ENCODE peak calls at places on chromosomes 12 and 14, in nine cellular contexts. H is psoas muscle; Z is esophagus squamous epithelium; W is aorta; N is H7; J is colonic mucosa; X is CD8-positive, alpha-beta memory T cell; F is uterus; O is Peyer's patch. S is an unnamed sample. For H3K36me3, the result is how much of the 10 kb centered on the place peaks cover.

GRCh38 chr12:19129121-19129485 is 430 bp upstream of the PLEKHA5 start:
- DNase-seq in H (no peak), Z (no peak), W (no peak), N (no peak), J (no peak), X (peak), F (no peak), O (no peak), S (no peak)

GRCh38 chr14:66651536-66652220 is 143.7 kb downstream of the GPHN start:
- DNase-seq in H (no peak), Z (no peak), W (no peak), N (no peak), J (no peak), X (no peak), F (no peak), O (no peak), S (no peak)

GRCh38 chr14:51131516-51131915 is 36.6 kb upstream of the TRIM9 start:
- DNase-seq in H (no peak), Z (no peak), W (no peak), N (no peak), J (no peak), X (no peak), F (no peak), O (no peak), S (no peak)

GRCh38 chr14:106210650-106211049 is 684.3 kb downstream of the TMEM121 start:
- DNase-seq in H (no peak), Z (no peak), W (no peak), N (no peak), J (no peak), X (no peak), F (no peak), O (no peak), S (no peak)

GRCh38 chr12:114869091-114869834 is 185.3 kb upstream of the TBX3 start:
- DNase-seq in H (no peak), Z (no peak), W (no peak), N (peak), J (no peak), X (no peak), F (no peak), O (no peak), S (peak)

GRCh38 chr12:90954428-90954827 is 548 bp downstream of the CCER1 start:
- DNase-seq in H (no peak), Z (no peak), W (no peak), N (no peak), J (no peak), X (no peak), F (no peak), O (no peak), S (no peak)

GRCh38 chr12:121214171-121214777 is 4.3 kb downstream of the P2RX4 start:
- DNase-seq in H (no peak), Z (no peak), W (no peak), N (no peak), J (no peak), X (no peak), F (no peak), O (no peak), S (no peak)

GRCh38 chr12:31005944-31006361 is 67.7 kb upstream of the DDX11 start:
- DNase-seq in H (no peak), Z (no peak), W (no peak), N (no peak), J (no peak), X (no peak), F (peak), O (peak), S (no peak)

GRCh38 chr14:96079066-96079465 is 39.9 kb downstream of the C14orf132 start:
- DNase-seq in H (peak), Z (no peak), W (peak), N (no peak), J (no peak), X (no peak), F (no peak), O (peak), S (no peak)

GRCh38 chr14:100670017-100670974 is 56.4 kb upstream of the DLK1 start:
- DNase-seq in H (no peak), Z (no peak), W (no peak), N (no peak), J (no peak), X (no peak), F (no peak), O (no peak), S (no peak)

GRCh38 chr14:56176530-56176929 is 58.3 kb downstream of the PELI2 start:
- DNase-seq in H (no peak), Z (no peak), W (no peak), N (no peak), J (no peak), X (no peak), F (no peak), O (no peak), S (no peak)

GRCh38 chr12:13562915-13563742 is 366.6 kb downstream of the EMP1 start:
- DNase-seq in H (peak), Z (no peak), W (peak), N (no peak), J (no peak), X (no peak), F (no peak), O (no peak), S (no peak)

GRCh38 chr14:105498430-105499255 is 7.6 kb downstream of the TEDC1 start:
- DNase-seq in H (peak), Z (no peak), W (peak), N (peak), J (no peak), X (no peak), F (no peak), O (no peak), S (peak)

GRCh38 chr12:107570721-107571120 is 114.9 kb upstream of the PWP1 start:
- DNase-seq in H (no peak), Z (no peak), W (no peak), N (no peak), J (peak), X (no peak), F (no peak), O (peak), S (peak)

GRCh38 chr12:122961551-122962329 is 4.5 kb downstream of the ABCB9 start:
- DNase-seq in H (no peak), Z (no peak), W (no peak), N (no peak), J (peak), X (no peak), F (no peak), O (peak), S (no peak)

GRCh38 chr12:104064842-104065441 is 611 bp downstream of the HCFC2 start:
- DNase-seq in H (peak), Z (no peak), W (no peak), N (peak), J (peak), X (no peak), F (no peak), O (no peak), S (peak)

GRCh38 chr14:92513204-92513965 is at the start of gene RIN3:
- DNase-seq in H (peak), Z (peak), W (peak), N (peak), J (peak), X (peak), F (peak), O (peak), S (no peak)

GRCh38 chr14:52949711-52950409 is 990 bp downstream of the FERMT2 start:
- DNase-seq in H (no peak), Z (no peak), W (no peak), N (peak), J (no peak), X (peak), F (peak), O (no peak), S (peak)

GRCh38 chr14:75877884-75878283 is 103.9 kb downstream of the TGFB3 start:
- DNase-seq in H (no peak), Z (no peak), W (no peak), N (no peak), J (no peak), X (no peak), F (no peak), O (no peak), S (no peak)

GRCh38 chr12:116717466-116718457 is 20.1 kb downstream of the SPRING1 start:
- DNase-seq in H (peak), Z (no peak), W (peak), N (no peak), J (peak), X (no peak), F (peak), O (no peak), S (no peak)

GRCh38 chr12:770474-770873 is 18.1 kb downstream of the WNK1 start:
- DNase-seq in H (no peak), Z (no peak), W (no peak), N (no peak), J (no peak), X (no peak), F (no peak), O (no peak), S (no peak)

GRCh38 chr12:116009805-116010204 is 267.7 kb downstream of the MED13L start:
- DNase-seq in H (no peak), Z (no peak), W (no peak), N (no peak), J (no peak), X (no peak), F (no peak), O (no peak), S (no peak)

GRCh38 chr12:2643736-2644135 is 151.0 kb upstream of the FKBP4 start:
- DNase-seq in H (no peak), Z (no peak), W (peak), N (no peak), J (no peak), X (no peak), F (peak), O (no peak), S (no peak)

GRCh38 chr12:15982471-15982870 is 71.3 kb downstream of the DERA start:
- DNase-seq in H (no peak), Z (no peak), W (no peak), N (peak), J (no peak), X (no peak), F (no peak), O (no peak), S (no peak)

GRCh38 chr14:56310643-56311042 is 192.4 kb downstream of the PELI2 start:
- DNase-seq in H (no peak), Z (no peak), W (no peak), N (no peak), J (no peak), X (no peak), F (no peak), O (no peak), S (no peak)

GRCh38 chr14:93906341-93907329 is 20.5 kb upstream of the FAM181A start:
- DNase-seq in H (no peak), Z (no peak), W (peak), N (peak), J (peak), X (peak), F (peak), O (no peak), S (peak)

GRCh38 chr12:53287741-53288216 is 7.6 kb upstream of the PFDN5 start:
- DNase-seq in H (peak), Z (no peak), W (peak), N (peak), J (peak), X (peak), F (peak), O (peak), S (peak)

GRCh38 chr14:59582161-59582560 is 5.5 kb upstream of the CCDC175 start:
- DNase-seq in H (no peak), Z (no peak), W (no peak), N (no peak), J (no peak), X (no peak), F (no peak), O (no peak), S (no peak)

GRCh38 chr14:44170099-44170498 is 337.0 kb downstream of the FSCB start:
- DNase-seq in H (no peak), Z (no peak), W (no peak), N (no peak), J (no peak), X (no peak), F (no peak), O (no peak), S (no peak)

GRCh38 chr12:69633061-69633460 is 22.4 kb upstream of the LRRC10 start:
- DNase-seq in H (no peak), Z (no peak), W (no peak), N (peak), J (no peak), X (no peak), F (no peak), O (no peak), S (no peak)

GRCh38 chr14:100979780-100980179 is 76.3 kb upstream of the RTL1 start:
- DNase-seq in H (no peak), Z (no peak), W (no peak), N (no peak), J (no peak), X (no peak), F (no peak), O (no peak), S (no peak)

GRCh38 chr12:54452628-54453027 is 20.8 kb downstream of the GTSF1 start:
- DNase-seq in H (no peak), Z (no peak), W (no peak), N (peak), J (no peak), X (no peak), F (no peak), O (no peak), S (no peak)

GRCh38 chr12:123269395-123269892 is 2.2 kb downstream of the CDK2AP1 start:
- DNase-seq in H (peak), Z (no peak), W (peak), N (peak), J (peak), X (peak), F (peak), O (peak), S (peak)

GRCh38 chr12:29889737-29890136 is 106.0 kb upstream of the TMTC1 start:
- DNase-seq in H (peak), Z (no peak), W (no peak), N (peak), J (peak), X (no peak), F (peak), O (no peak), S (peak)

GRCh38 chr14:95305145-95305544 is 14.6 kb downstream of the CLMN start:
- DNase-seq in H (no peak), Z (no peak), W (peak), N (no peak), J (no peak), X (no peak), F (no peak), O (no peak), S (no peak)

DNA sequence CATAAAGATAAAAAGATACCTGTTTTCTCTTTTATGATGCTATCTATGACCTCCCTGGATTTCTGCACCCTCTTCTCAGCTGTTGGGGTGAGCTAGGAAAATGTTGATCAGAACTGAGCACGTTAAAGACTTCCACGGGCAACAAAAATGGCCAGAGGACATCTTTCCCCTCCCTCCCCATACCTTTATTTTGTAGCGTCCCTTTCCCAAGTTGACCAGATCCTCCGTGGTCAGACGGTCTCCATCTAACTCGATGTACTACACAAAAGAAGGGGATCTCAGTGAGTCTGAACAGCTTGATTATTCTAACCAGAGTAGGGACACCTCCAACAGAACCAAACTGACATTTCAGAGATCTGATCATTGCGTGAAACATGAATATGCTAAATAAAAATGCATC is 2.2 kb downstream of the HAL start:
- DNase-seq in H (no peak), Z (no peak), W (no peak), N (no peak), J (no peak), X (no peak), F (no peak), O (no peak), S (no peak)
- H3K4me3 ChIP-seq in H (no peak), Z (no peak), W (no peak), N (no peak), J (no peak), X (no peak), F (no peak), O (no peak), S (no peak)

GRCh38 chr12:6730169-6730568 is 6.3 kb downstream of the COPS7A start:
- DNase-seq in H (no peak), Z (no peak), W (no peak), N (no peak), J (no peak), X (no peak), F (no peak), O (no peak), S (no peak)
- H3K36me3 ChIP-seq in H (half or more), Z (under half), W (under half), N (under half), J (under half), X (under half), F (under half), O (under half), S (under half)

GRCh38 chr14:99412122-99413061 is 68.3 kb downstream of the SETD3 start:
- DNase-seq in H (no peak), Z (no peak), W (no peak), N (peak), J (no peak), X (no peak), F (no peak), O (no peak), S (no peak)
- H3K4me3 ChIP-seq in H (no peak), Z (no peak), W (no peak), N (no peak), J (no peak), X (no peak), F (no peak), O (no peak), S (no peak)

DNA sequence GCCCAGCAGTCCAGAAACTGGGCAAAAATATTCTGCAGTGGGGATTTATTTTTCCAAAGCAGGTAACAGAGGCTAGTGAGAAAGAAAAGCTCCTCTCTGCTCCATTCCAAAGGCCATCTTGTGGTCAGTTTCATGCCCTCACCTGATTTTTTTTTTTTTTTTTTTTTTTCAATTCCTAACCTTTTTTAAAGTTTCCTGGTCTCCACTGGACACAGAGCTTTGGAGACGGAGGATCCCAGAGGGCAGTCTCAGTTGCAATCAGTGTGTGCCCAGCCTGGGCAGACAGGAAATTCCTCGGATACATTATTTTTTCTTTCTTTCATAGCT is 178.7 kb upstream of the BCL2L14 start:
- DNase-seq in H (no peak), Z (no peak), W (no peak), N (no peak), J (no peak), X (no peak), F (no peak), O (no peak), S (no peak)
- H3K36me3 ChIP-seq in H (under half), Z (under half), W (under half), N (under half), J (under half), X (under half), F (under half), O (half or more), S (under half)

GRCh38 chr12:49825360-49825970 is 2.7 kb downstream of the NCKAP5L start:
- DNase-seq in H (peak), Z (no peak), W (no peak), N (peak), J (no peak), X (no peak), F (no peak), O (no peak), S (no peak)

GRCh38 chr12:49825971-49826421 is 2.2 kb downstream of the NCKAP5L start:
- DNase-seq in H (peak), Z (no peak), W (no peak), N (no peak), J (no peak), X (no peak), F (no peak), O (no peak), S (no peak)

GRCh38 chr12:49823951-49824350 is 4.3 kb downstream of the NCKAP5L start:
- DNase-seq in H (no peak), Z (no peak), W (peak), N (no peak), J (no peak), X (no peak), F (no peak), O (no peak), S (no peak)

GRCh38 chr12:49824416-49824815 is 3.8 kb downstream of the NCKAP5L start:
- DNase-seq in H (no peak), Z (no peak), W (peak), N (no peak), J (no peak), X (no peak), F (no peak), O (no peak), S (no peak)

DNA sequence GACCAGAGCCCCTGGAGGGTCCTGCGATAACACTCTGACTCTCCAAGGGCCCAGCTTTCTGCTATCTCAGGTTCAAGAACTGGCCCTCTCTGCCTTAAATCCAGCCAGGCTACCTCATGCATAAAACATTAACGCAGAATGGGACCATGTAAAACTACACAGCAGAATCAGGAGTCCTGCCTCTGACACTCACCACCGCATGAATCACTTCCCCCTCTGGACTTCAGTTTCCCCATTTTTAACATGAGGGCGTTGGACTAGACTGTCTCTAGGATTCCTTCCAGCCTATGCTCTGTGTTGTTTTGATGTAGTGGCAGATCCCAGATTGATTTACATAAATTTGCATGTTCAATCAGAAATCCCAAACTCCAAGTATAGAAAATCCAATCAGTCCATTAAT is 3.3 kb downstream of the NCKAP5L start:
- DNase-seq in H (no peak), Z (no peak), W (no peak), N (no peak), J (no peak), X (no peak), F (no peak), O (no peak), S (no peak)
- H3K4me3 ChIP-seq in H (peak), Z (no peak), W (no peak), N (no peak), J (no peak), X (no peak), F (no peak), O (no peak), S (no peak)

GRCh38 chr12:127268121-127268520 is 998.8 kb upstream of the TMEM132C start:
- DNase-seq in H (no peak), Z (no peak), W (no peak), N (no peak), J (no peak), X (no peak), F (no peak), O (no peak), S (no peak)
- H3K36me3 ChIP-seq in H (under half), Z (under half), W (under half), N (under half), J (under half), X (under half), F (under half), O (under half), S (under half)

GRCh38 chr12:5614206-5614605 is 182.3 kb downstream of the NTF3 start:
- DNase-seq in H (no peak), Z (no peak), W (no peak), N (no peak), J (no peak), X (no peak), F (no peak), O (no peak), S (no peak)
- H3K4me3 ChIP-seq in H (no peak), Z (no peak), W (no peak), N (no peak), J (no peak), X (no peak), F (no peak), O (no peak), S (no peak)

DNA sequence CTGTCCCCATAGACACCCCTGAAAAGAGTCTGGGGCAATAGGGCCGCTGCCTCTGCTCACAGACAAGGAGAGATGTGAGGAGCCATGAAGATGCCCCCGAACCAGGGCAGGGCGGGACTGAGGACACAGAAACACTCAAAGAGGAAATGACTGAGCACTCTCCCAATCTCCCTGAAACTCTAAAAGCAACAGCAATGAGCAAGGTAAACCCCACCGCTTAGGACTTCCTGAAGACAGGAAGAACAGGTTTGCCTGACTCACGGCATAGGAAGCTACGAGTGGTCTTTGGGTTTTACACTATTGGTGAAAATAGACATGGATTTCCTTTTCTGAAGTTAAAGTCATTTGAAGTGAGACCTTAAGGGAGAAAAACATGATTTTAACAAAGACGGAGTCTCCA is 32.5 kb downstream of the STX2 start:
- DNase-seq in H (no peak), Z (no peak), W (no peak), N (no peak), J (no peak), X (no peak), F (no peak), O (no peak), S (no peak)
- H3K36me3 ChIP-seq in H (half or more), Z (under half), W (under half), N (under half), J (under half), X (under half), F (under half), O (under half), S (under half)

DNA sequence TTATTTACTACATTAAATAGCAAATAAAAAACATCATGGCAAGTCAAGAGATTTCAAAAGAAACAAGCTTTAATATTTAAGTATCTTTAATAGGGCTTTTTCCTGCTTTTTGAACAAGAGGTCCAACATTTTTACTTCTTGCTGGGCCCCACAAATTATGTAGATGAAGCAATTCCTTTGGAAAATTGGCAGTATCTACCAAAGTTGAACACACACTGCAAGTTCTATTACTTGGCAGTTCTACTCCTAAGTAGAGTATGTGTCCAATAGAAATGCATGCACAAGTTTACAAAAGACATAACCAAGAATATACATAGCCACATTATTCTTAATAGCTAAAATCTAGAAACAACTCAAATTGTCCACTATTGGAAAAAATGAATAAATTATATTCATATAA is 6.3 kb upstream of the TMBIM4 start:
- DNase-seq in H (no peak), Z (no peak), W (no peak), N (no peak), J (no peak), X (no peak), F (no peak), O (no peak), S (no peak)
- H3K4me3 ChIP-seq in H (no peak), Z (no peak), W (no peak), N (no peak), J (no peak), X (no peak), F (no peak), O (no peak), S (no peak)

S was measured in BE2C.